ENCODE peak calls at places on chromosomes 7 and 10, in nine cellular contexts. L is CD8-positive, alpha-beta T cell; C is choroid plexus epithelial cell; Q is AG10803; H is GM12865; W is AG09319; X is RWPE1; K is prostate gland; F is Peyer's patch. R is an unnamed sample.

GRCh38 chr7:2248984-2249694 is 7.1 kb downstream of the NUDT1 start:
- DNase-seq in L (no peak), C (peak; percentile 99), Q (peak; percentile 98), H (peak; percentile 69), W (peak; percentile 93), X (peak; percentile 74), K (no peak), F (no peak), R (peak; percentile 54)

GRCh38 chr7:55774327-55775050 is 88.1 kb downstream of the SEPTIN14 start:
- DNase-seq in L (no peak), C (peak; percentile 2), Q (no peak), H (no peak), W (no peak), X (peak; percentile 52), K (peak; percentile 65), F (no peak), R (peak; percentile 76)

GRCh38 chr10:114239117-114239993 is at the start of gene VWA2:
- DNase-seq in L (no peak), C (no peak), Q (no peak), H (peak; percentile 42), W (no peak), X (peak; percentile 43), K (peak; percentile 72), F (peak; percentile 80), R (no peak)

GRCh38 chr7:103905997-103906396 is 83.5 kb downstream of the RELN start:
- DNase-seq in L (no peak), C (no peak), Q (no peak), H (no peak), W (no peak), X (no peak), K (no peak), F (no peak), R (no peak)

GRCh38 chr7:50835156-50835555 is 52.5 kb upstream of the GRB10 start:
- DNase-seq in L (no peak), C (no peak), Q (no peak), H (no peak), W (no peak), X (no peak), K (no peak), F (no peak), R (no peak)

GRCh38 chr7:111647881-111648280 is 85.6 kb upstream of the IMMP2L start:
- DNase-seq in L (no peak), C (no peak), Q (peak; percentile 75), H (no peak), W (peak; percentile 3), X (no peak), K (no peak), F (no peak), R (no peak)

GRCh38 chr10:29761916-29762315 is 127.1 kb upstream of the SVIL start:
- DNase-seq in L (no peak), C (no peak), Q (no peak), H (no peak), W (no peak), X (no peak), K (no peak), F (no peak), R (no peak)

GRCh38 chr10:6074489-6075301 is 12.5 kb upstream of the IL2RA start:
- DNase-seq in L (no peak), C (peak; percentile 35), Q (peak; percentile 28), H (no peak), W (no peak), X (peak; percentile 19), K (no peak), F (no peak), R (peak; percentile 42)

GRCh38 chr10:24944512-24945255 is 7.7 kb downstream of the PRTFDC1 start:
- DNase-seq in L (no peak), C (peak; percentile 60), Q (peak; percentile 46), H (peak; percentile 13), W (no peak), X (peak; percentile 89), K (no peak), F (peak; percentile 81), R (peak; percentile 94)

GRCh38 chr10:101938316-101939272 is 95.0 kb upstream of the KCNIP2 start:
- DNase-seq in L (no peak), C (peak; percentile 92), Q (peak; percentile 82), H (no peak), W (peak; percentile 84), X (peak; percentile 79), K (no peak), F (no peak), R (peak; percentile 77)

GRCh38 chr7:100493476-100494264 is 9.9 kb downstream of the NYAP1 start:
- DNase-seq in L (peak; percentile 55), C (peak; percentile 37), Q (no peak), H (peak; percentile 69), W (no peak), X (no peak), K (no peak), F (peak; percentile 75), R (peak; percentile 22)

GRCh38 chr7:17307033-17307432 is 8.6 kb downstream of the AHR start:
- DNase-seq in L (no peak), C (no peak), Q (peak; percentile 50), H (no peak), W (no peak), X (no peak), K (peak; percentile 17), F (no peak), R (no peak)

GRCh38 chr10:63470928-63471327 is 5.2 kb upstream of the JMJD1C start:
- DNase-seq in L (no peak), C (no peak), Q (no peak), H (no peak), W (no peak), X (no peak), K (no peak), F (no peak), R (no peak)

GRCh38 chr7:106206826-106207541 is 77.8 kb downstream of the NAMPT start:
- DNase-seq in L (no peak), C (no peak), Q (no peak), H (no peak), W (no peak), X (no peak), K (peak; percentile 70), F (no peak), R (no peak)

GRCh38 chr10:69089638-69090599 is 2.0 kb downstream of the SRGN start:
- DNase-seq in L (peak; percentile 51), C (peak; percentile 82), Q (no peak), H (peak; percentile 94), W (no peak), X (no peak), K (no peak), F (no peak), R (no peak)

GRCh38 chr10:71040326-71040725 is 152.0 kb upstream of the PCBD1 start:
- DNase-seq in L (no peak), C (no peak), Q (no peak), H (no peak), W (no peak), X (no peak), K (no peak), F (no peak), R (no peak)

GRCh38 chr10:90959826-90960225 is 38.9 kb upstream of the ANKRD1 start:
- DNase-seq in L (no peak), C (peak; percentile 34), Q (no peak), H (no peak), W (no peak), X (no peak), K (no peak), F (no peak), R (no peak)

GRCh38 chr7:37901890-37902524 is 14.6 kb downstream of the SFRP4 start:
- DNase-seq in L (no peak), C (peak; percentile 74), Q (peak; percentile 77), H (no peak), W (no peak), X (peak; percentile 11), K (no peak), F (no peak), R (peak; percentile 59)

GRCh38 chr10:49549640-49550346 is 10.9 kb upstream of the ERCC6 start:
- DNase-seq in L (no peak), C (no peak), Q (no peak), H (no peak), W (no peak), X (no peak), K (no peak), F (no peak), R (peak; percentile 38)

GRCh38 chr10:130074639-130075038 is 36.0 kb downstream of the C10orf143 start:
- DNase-seq in L (no peak), C (no peak), Q (no peak), H (no peak), W (no peak), X (peak; percentile 12), K (no peak), F (no peak), R (no peak)
- TF ChIP-seq CTCF in L (no peak), C (no peak), Q (peak; percentile 45), H (no peak), W (peak; percentile 27), X (no peak), K (no peak), F (no peak), R (no peak)

DNA sequence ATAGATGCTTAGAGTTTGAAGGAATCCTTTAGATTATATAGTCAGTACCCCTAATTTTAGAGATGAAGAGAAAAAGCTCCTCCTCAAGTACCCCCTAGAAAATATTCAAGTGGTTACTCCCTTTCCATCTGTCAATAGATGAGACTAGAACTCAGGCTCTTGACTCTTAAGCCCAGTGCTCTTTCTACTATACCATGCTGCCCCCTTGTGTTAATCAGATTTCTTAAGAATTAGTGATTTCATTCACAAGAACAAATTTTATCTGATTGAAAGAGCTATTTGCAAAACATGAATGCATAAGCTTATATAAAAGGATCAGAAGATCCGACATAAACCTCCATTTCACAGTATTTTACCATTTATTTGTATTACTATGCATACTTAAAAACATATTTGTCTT is 179.3 kb downstream of the TFEC start:
- DNase-seq in L (no peak), C (peak; percentile 82), Q (peak; percentile 62), H (peak; percentile 57), W (peak; percentile 52), X (no peak), K (no peak), F (no peak), R (peak; percentile 72)
- TF ChIP-seq CTCF in L (no peak), C (peak; percentile 56), Q (peak; percentile 64), H (peak; percentile 18), W (peak; percentile 35), X (no peak), K (no peak), F (peak; percentile 50), R (peak; percentile 32)

DNA sequence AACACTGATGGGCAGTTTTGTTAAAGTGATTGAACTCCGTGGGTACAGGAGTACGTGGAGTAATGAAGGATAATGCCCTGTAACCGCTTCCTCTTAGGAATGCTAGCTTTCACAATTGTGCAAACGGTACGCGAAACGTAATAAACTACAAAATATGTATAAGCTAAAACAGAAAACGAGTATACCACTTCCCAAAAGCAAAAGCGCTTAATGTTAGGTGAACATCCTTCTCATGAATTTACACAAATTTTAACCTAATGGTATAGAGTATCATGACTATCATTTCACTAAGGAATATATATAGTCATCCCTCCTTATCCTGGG is 395 bp upstream of the ZNF25 start:
- DNase-seq in L (no peak), C (no peak), Q (no peak), H (no peak), W (no peak), X (no peak), K (no peak), F (no peak), R (no peak)
- TF ChIP-seq CTCF in L (peak; percentile 2), C (no peak), Q (no peak), H (no peak), W (no peak), X (peak; percentile 31), K (no peak), F (no peak), R (no peak)

DNA sequence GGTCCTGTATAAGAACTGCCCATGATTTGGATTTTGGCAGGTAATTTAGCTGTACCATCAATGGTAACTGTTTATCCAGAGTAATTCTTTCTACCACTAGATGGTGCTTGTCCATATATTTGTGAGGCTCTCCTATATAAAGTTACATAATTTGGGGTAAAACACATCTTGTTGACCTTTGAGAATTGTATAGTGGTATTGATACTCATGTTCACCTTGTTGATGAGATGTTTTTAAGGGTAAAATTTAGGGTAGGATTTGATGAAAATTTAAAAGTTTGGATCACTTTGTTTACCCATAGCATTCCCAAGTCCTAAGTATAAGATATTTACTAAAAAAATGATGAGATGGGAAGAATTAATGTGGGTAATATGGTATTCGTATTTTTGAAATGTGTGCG is 31.6 kb downstream of the ST7 start:
- DNase-seq in L (no peak), C (peak; percentile 50), Q (peak; percentile 31), H (peak; percentile 52), W (no peak), X (peak; percentile 46), K (no peak), F (no peak), R (peak; percentile 52)
- TF ChIP-seq CTCF in L (peak; percentile 77), C (peak; percentile 59), Q (peak; percentile 74), H (peak; percentile 56), W (peak; percentile 60), X (peak; percentile 83), K (peak; percentile 20), F (peak; percentile 65), R (peak; percentile 34)